ENCODE peak calls at places on chromosomes 1 and 21, in eight cellular contexts. W is fibroblast of lung, P is breast epithelium, H is mammary epithelial cell, E is MM.1S, U is Peyer's patch, N is PC-3, L is HFF-Myc. G is an unnamed sample.

GRCh38 chr1:81681570-81681969 is 119.2 kb upstream of the ADGRL2 start:
- DNase-seq in N (peak), E (peak), P (no peak), H (peak), U (no peak), L (no peak), W (peak), G (peak)

GRCh38 chr1:232221790-232222499 is 408.0 kb downstream of the SIPA1L2 start:
- DNase-seq in W (no peak), U (no peak), P (no peak), L (peak), E (no peak), H (peak), N (peak), G (no peak)

GRCh38 chr1:25619101-25619890 is 2.7 kb downstream of the MAN1C1 start:
- DNase-seq in L (no peak), H (no peak), W (peak), E (peak), U (peak), P (no peak), N (peak), G (peak)

GRCh38 chr1:55338448-55338820 is 123.3 kb upstream of the USP24 start:
- DNase-seq in L (no peak), H (peak), W (no peak), E (no peak), N (no peak), U (no peak), P (no peak), G (no peak)

GRCh38 chr1:94327001-94327685 is 89.8 kb upstream of the ARHGAP29 start:
- DNase-seq in N (peak), U (no peak), P (no peak), H (no peak), E (no peak), W (no peak), L (no peak), G (peak)

GRCh38 chr1:22177354-22178003 is 34.6 kb upstream of the WNT4 start:
- DNase-seq in U (no peak), E (no peak), H (peak), P (no peak), N (peak), L (no peak), W (no peak), G (no peak)

GRCh38 chr1:110502402-110502801 is 16.6 kb downstream of the KCNA10 start:
- DNase-seq in H (no peak), N (no peak), E (no peak), U (no peak), P (no peak), W (no peak), L (no peak), G (no peak)

GRCh38 chr21:33492571-33492970 is 1.1 kb upstream of the DNAJC28 start:
- DNase-seq in P (no peak), L (no peak), N (peak), E (no peak), H (peak), W (peak), U (no peak), G (peak)

GRCh38 chr1:162966608-162967007 is 102.6 kb upstream of the RGS4 start:
- DNase-seq in W (no peak), P (no peak), L (no peak), N (no peak), U (no peak), H (no peak), E (no peak), G (no peak)

GRCh38 chr1:147334292-147334691 is 91.8 kb downstream of the CHD1L start:
- DNase-seq in H (no peak), U (no peak), E (no peak), W (no peak), P (no peak), N (no peak), L (no peak), G (no peak)

GRCh38 chr1:243568793-243569192 is 281.2 kb downstream of the AKT3 start:
- DNase-seq in P (no peak), H (peak), L (no peak), U (no peak), W (peak), E (no peak), N (no peak), G (peak)

GRCh38 chr21:45950740-45951515 is 30.6 kb upstream of the COL6A1 start:
- DNase-seq in H (peak), U (no peak), E (no peak), L (no peak), P (no peak), W (peak), N (peak), G (peak)

GRCh38 chr1:27656157-27656893 is 15.7 kb downstream of the IFI6 start:
- DNase-seq in N (peak), W (peak), L (no peak), H (peak), P (no peak), E (no peak), U (no peak), G (peak)

GRCh38 chr1:33098371-33098770 is 17.4 kb downstream of the AZIN2 start:
- DNase-seq in L (no peak), U (no peak), N (no peak), P (no peak), W (peak), H (no peak), E (no peak), G (peak)

GRCh38 chr1:196887515-196888239 is at the start of gene CFHR4:
- DNase-seq in H (no peak), E (peak), U (no peak), N (no peak), L (no peak), W (no peak), P (no peak), G (no peak)

GRCh38 chr1:39683591-39684312 is 7.5 kb downstream of the HPCAL4 start:
- DNase-seq in W (peak), L (no peak), H (no peak), E (no peak), U (no peak), P (no peak), N (no peak), G (no peak)

GRCh38 chr1:44787506-44787905 is 464 bp downstream of the BEST4 start:
- DNase-seq in E (no peak), U (no peak), N (no peak), W (no peak), L (no peak), H (no peak), P (no peak), G (no peak)

GRCh38 chr1:9321986-9322715 is 29.5 kb downstream of the SPSB1 start:
- DNase-seq in N (no peak), U (no peak), E (no peak), W (no peak), H (no peak), L (no peak), P (no peak), G (no peak)

GRCh38 chr1:68269637-68270430 is 37.5 kb upstream of the WLS start:
- DNase-seq in W (peak), L (peak), E (no peak), U (no peak), H (peak), N (peak), P (no peak), G (peak)

GRCh38 chr1:160862151-160863061 is at the start of gene CD244:
- DNase-seq in N (peak), W (no peak), U (peak), H (peak), P (no peak), L (no peak), E (no peak), G (no peak)

GRCh38 chr1:157678721-157679120 is 21.8 kb downstream of the FCRL3 start:
- DNase-seq in N (no peak), U (no peak), H (peak), L (no peak), W (no peak), E (no peak), P (no peak), G (no peak)

GRCh38 chr1:63674238-63674864 is 81.1 kb downstream of the PGM1 start:
- DNase-seq in P (peak), N (peak), U (peak), L (peak), W (peak), H (peak), E (peak), G (peak)

GRCh38 chr1:195733826-195734225 is 874.4 kb downstream of the KCNT2 start:
- DNase-seq in E (peak), N (peak), H (peak), P (no peak), W (no peak), U (no peak), L (peak), G (no peak)

GRCh38 chr1:157033357-157033876 is 12.1 kb downstream of the ARHGEF11 start:
- DNase-seq in N (no peak), E (no peak), H (no peak), U (no peak), P (no peak), W (no peak), L (no peak), G (no peak)

GRCh38 chr21:27734146-27734545 is 767.3 kb upstream of the ADAMTS5 start:
- DNase-seq in W (peak), N (peak), L (peak), U (no peak), E (no peak), H (peak), P (no peak), G (peak)

GRCh38 chr1:7609311-7609994 is 161.6 kb upstream of the VAMP3 start:
- DNase-seq in H (no peak), L (no peak), W (no peak), P (no peak), E (no peak), U (no peak), N (no peak), G (no peak)

GRCh38 chr1:14263207-14263606 is 335.3 kb upstream of the KAZN start:
- DNase-seq in P (no peak), H (no peak), W (no peak), L (no peak), E (no peak), N (no peak), U (no peak), G (no peak)

GRCh38 chr1:34746785-34747637 is 7.8 kb upstream of the GJB5 start:
- DNase-seq in N (no peak), H (no peak), E (no peak), P (no peak), W (no peak), L (no peak), U (no peak), G (no peak)

GRCh38 chr1:48870596-48870995 is 93.9 kb upstream of the BEND5 start:
- DNase-seq in L (no peak), H (no peak), U (peak), N (peak), W (no peak), E (peak), P (no peak), G (peak)

GRCh38 chr1:21261551-21262281 is 28.5 kb downstream of the ECE1 start:
- DNase-seq in W (peak), H (peak), P (no peak), L (peak), U (no peak), N (peak), E (no peak), G (peak)

GRCh38 chr1:159779403-159779851 is 1.3 kb upstream of the DUSP23 start:
- DNase-seq in P (no peak), U (no peak), N (peak), L (peak), W (peak), H (peak), E (no peak), G (peak)

GRCh38 chr1:206896261-206896660 is 982 bp upstream of the IL24 start:
- DNase-seq in N (no peak), E (no peak), U (no peak), H (no peak), W (no peak), L (no peak), P (no peak), G (no peak)

GRCh38 chr1:108512239-108513071 is 47.4 kb upstream of the EEIG2 start:
- DNase-seq in L (no peak), P (no peak), W (peak), E (peak), N (peak), H (no peak), U (no peak), G (peak)

GRCh38 chr1:23400324-23401110 is 24.0 kb downstream of the TCEA3 start:
- DNase-seq in P (no peak), N (no peak), H (no peak), W (peak), L (no peak), E (no peak), U (no peak), G (peak)

GRCh38 chr1:107480548-107480947 is 339.7 kb downstream of the NTNG1 start:
- DNase-seq in U (peak), E (peak), L (no peak), H (no peak), W (peak), P (no peak), N (no peak), G (no peak)

GRCh38 chr21:27722095-27722494 is 755.2 kb upstream of the ADAMTS5 start:
- DNase-seq in U (no peak), W (no peak), N (peak), E (no peak), H (peak), L (no peak), P (no peak), G (no peak)

GRCh38 chr1:227947425-227947677 is 381 bp downstream of the WNT9A start:
- DNase-seq in L (no peak), H (peak), W (no peak), P (peak), U (no peak), E (no peak), N (no peak), G (no peak)

GRCh38 chr1:1629430-1630190 is 2.4 kb upstream of the MMP23B start:
- DNase-seq in N (no peak), H (no peak), P (no peak), U (peak), E (no peak), L (no peak), W (no peak), G (no peak)

GRCh38 chr1:1630965-1631792 is 794 bp upstream of the MMP23B start:
- DNase-seq in E (no peak), N (peak), P (no peak), W (peak), L (no peak), H (no peak), U (no peak), G (peak)

GRCh38 chr1:1630191-1630964 is 1.6 kb upstream of the MMP23B start:
- DNase-seq in L (no peak), U (peak), W (peak), P (no peak), N (no peak), E (peak), H (no peak), G (peak)

GRCh38 chr1:1628656-1629429 is 3.1 kb upstream of the MMP23B start:
- DNase-seq in P (no peak), U (peak), E (no peak), N (peak), L (no peak), W (no peak), H (no peak), G (no peak)

GRCh38 chr1:1631793-1632420 is at the start of gene MMP23B:
- DNase-seq in U (no peak), H (no peak), W (peak), L (no peak), P (no peak), N (peak), E (no peak), G (no peak)
- H3K4me3 ChIP-seq in U (peak), H (no peak), W (peak), L (no peak), P (peak), N (peak), E (no peak), G (peak)

DNA sequence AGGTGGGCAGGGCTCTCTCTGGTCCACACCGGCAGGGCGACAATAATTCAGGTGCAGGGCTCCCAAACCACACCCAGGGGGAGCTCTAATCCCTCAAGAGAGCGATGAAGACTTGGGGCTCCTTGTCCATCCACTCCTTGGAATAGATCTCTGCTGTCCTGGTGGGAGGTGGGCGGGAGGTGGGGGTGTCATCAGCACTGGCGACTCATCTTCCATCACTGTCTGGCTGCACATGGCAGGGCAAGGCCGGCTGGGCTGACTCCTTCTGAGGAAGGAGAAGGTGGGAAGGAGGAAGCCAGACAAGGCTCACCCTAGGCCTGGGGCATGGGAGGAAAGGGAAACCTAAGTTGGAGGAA is 29.3 kb downstream of the TNNT2 start:
- DNase-seq in W (peak), P (no peak), N (peak), E (peak), U (no peak), H (peak), L (peak), G (peak)
- TF ChIP-seq CTCF in W (peak), P (peak), N (peak), E (peak), U (no peak), H (peak), L (peak), G (peak)

DNA sequence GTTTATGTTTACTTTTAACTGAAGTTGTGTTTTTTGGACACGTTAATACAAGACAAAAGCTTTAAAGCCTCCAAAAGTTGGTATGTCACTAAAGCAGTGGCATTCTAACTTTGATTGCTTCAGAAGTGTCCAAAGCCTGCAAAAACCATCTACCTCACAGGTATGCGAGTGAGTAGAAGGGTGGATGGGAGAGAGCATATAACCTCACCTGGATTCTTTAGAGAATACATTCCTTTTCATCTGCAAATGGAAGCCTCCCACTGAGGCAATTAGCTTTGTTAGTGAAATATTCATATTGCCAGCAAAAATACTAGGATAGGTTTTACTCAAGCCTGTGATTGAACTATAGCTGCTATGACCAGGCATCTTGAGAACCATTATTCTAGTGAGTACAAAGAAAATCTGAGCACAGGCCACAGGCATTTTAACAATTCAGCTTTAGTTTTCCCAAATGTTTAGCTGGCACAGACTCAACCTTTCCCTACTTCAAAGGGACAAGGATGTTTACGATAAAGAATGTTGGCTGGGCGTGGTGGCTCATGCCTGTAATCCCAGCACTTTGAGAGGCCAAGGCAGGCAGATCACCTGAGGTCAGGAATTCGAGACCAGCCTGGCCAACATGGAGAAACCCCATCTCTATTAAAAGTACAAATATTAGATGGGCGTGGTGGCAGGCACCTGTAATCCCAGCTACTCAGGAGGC is 39.7 kb downstream of the MAP3K21 start:
- DNase-seq in P (no peak), W (no peak), U (no peak), H (no peak), N (peak), E (no peak), L (peak), G (peak)
- H3K4me3 ChIP-seq in P (no peak), W (no peak), U (no peak), H (no peak), N (no peak), E (no peak), L (no peak), G (no peak)

GRCh38 chr1:234373938-234374240 is 633 bp downstream of the COA6 start:
- DNase-seq in U (no peak), N (no peak), W (no peak), P (no peak), H (no peak), L (no peak), E (no peak), G (no peak)

GRCh38 chr1:234371414-234371813 is 1.8 kb upstream of the COA6 start:
- DNase-seq in W (no peak), U (no peak), L (no peak), N (peak), P (no peak), H (no peak), E (no peak), G (no peak)

GRCh38 chr1:234372011-234372757 is 1.1 kb upstream of the COA6 start:
- DNase-seq in U (no peak), H (no peak), L (no peak), P (no peak), E (no peak), N (no peak), W (no peak), G (peak)

GRCh38 chr1:234375672-234376071 is 2.4 kb downstream of the COA6 start:
- DNase-seq in P (no peak), N (no peak), H (no peak), W (no peak), L (no peak), U (no peak), E (no peak), G (no peak)

DNA sequence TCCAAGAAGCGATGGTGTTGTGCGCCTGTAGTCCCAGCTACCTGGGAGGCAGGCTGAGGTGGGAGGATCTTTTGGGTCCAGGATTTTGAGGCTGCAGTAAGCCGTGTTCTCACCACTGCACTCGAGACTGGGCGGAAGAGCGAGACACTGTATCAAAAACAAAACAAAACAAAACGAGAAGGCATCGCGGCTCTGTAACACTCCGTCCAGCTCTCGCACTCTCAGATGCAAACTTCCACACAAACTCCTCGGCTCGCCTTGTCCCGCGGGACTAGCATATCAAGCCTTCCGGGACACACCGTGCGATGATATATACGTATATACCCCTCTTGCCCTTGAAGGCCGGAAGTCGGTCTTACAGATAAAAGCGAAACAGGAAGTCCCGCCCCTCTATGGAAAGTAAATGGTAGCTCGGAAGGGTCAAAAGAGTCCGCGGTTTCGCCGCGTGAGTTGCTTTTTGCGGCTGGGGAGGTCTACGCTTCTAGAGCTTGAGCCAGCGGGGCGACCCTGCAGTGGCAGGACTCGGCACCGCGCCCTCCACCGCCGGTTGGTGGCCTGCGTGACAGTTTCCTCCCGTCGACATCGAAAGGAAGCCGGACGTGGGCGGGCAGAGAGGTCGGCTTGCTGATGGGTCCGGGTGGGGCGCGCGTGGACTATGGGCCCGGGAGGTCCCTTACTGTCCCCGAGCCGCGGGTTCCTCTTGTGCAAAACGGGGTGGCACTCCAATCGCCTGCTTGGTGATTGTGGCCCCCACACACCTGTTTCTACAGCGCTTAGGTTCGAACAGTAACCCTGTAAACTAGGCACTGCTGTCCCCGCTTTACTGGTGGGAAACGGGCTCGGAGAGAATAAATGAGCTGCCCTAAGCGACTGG is at the start of gene COA6:
- DNase-seq in P (peak), N (peak), L (peak), H (peak), U (peak), W (peak), E (peak), G (peak)
- TF ChIP-seq CTCF in P (no peak), N (no peak), L (no peak), H (no peak), U (no peak), W (no peak), E (no peak), G (no peak)